ENCODE peak calls at places on chromosomes 2 and 18, in four cellular contexts. G, F, O and L are unnamed samples.

GRCh38 chr2:241940329-241940728 is 70.8 kb downstream of the RTP5 start:
- DNase-seq in G (no peak), F (no peak), O (no peak), L (no peak)

GRCh38 chr2:48433682-48434081 is 96.3 kb upstream of the STON1 start:
- DNase-seq in G (no peak), F (no peak), O (no peak), L (no peak)

GRCh38 chr2:2568411-2568810 is 237.3 kb upstream of the MYT1L start:
- DNase-seq in G (no peak), F (no peak), O (no peak), L (no peak)

GRCh38 chr18:58247363-58247834 is 203.4 kb downstream of the NEDD4L start:
- DNase-seq in O (no peak), G (no peak), F (no peak), L (no peak)

GRCh38 chr18:48828201-48828580 is 122.6 kb downstream of the SMAD7 start:
- DNase-seq in F (no peak), O (no peak), G (no peak), L (no peak)

GRCh38 chr2:166321076-166321475 is 54.7 kb downstream of the SCN9A start:
- DNase-seq in G (no peak), F (no peak), O (no peak), L (no peak)

GRCh38 chr2:147108553-147108952 is 736.3 kb upstream of the ACVR2A start:
- DNase-seq in O (no peak), F (peak), G (no peak), L (no peak)

GRCh38 chr2:27378096-27378808 is 2.3 kb downstream of the ZNF513 start:
- DNase-seq in G (no peak), O (no peak), F (peak), L (peak)

GRCh38 chr2:231640646-231641111 is 48.0 kb downstream of the TEX44 start:
- DNase-seq in F (no peak), G (no peak), O (no peak), L (no peak)

GRCh38 chr2:210445116-210445707 is 31.3 kb downstream of the LANCL1 start:
- DNase-seq in F (no peak), O (no peak), G (no peak), L (no peak)